ENCODE peak calls at places on chromosomes 7 and 10, in ten cellular contexts. U is effector CD8-positive, alpha-beta T cell; C is activated naive CD4-positive, alpha-beta T cell; H is T-helper 1 cell; O is central memory CD4-positive, alpha-beta T cell; W is NCI-H1694 treated with DMSO at 0.1 percent for 48 hours; K is left lung; J is frontal cortex; M is DMS153; S is iris pigment epithelial cell. T is an unnamed sample.
A peak's percentile ranks its signal among the peaks of the same experiment; 100 is the strongest.

GRCh38 chr10:48470893-48471805 is 133.7 kb downstream of the ARHGAP22 start:
- DNase-seq in U (no peak), C (no peak), H (no peak), O (no peak), W (no peak), K (no peak), J (no peak), M (no peak), S (peak; percentile 19), T (peak; percentile 97)

GRCh38 chr7:71393661-71394060 is 261.7 kb downstream of the GALNT17 start:
- DNase-seq in U (no peak), C (no peak), H (no peak), O (no peak), W (no peak), K (no peak), J (no peak), M (no peak), S (no peak), T (no peak)

GRCh38 chr7:95367606-95368005 is 28.6 kb downstream of the PON3 start:
- DNase-seq in U (no peak), C (no peak), H (no peak), O (no peak), W (no peak), K (no peak), J (no peak), M (peak; percentile 79), S (no peak), T (peak; percentile 81)

GRCh38 chr10:35409094-35409582 is 72.8 kb downstream of the CCNY start:
- DNase-seq in U (no peak), C (no peak), H (no peak), O (no peak), W (peak; percentile 95), K (no peak), J (peak; percentile 64), M (no peak), S (peak; percentile 76), T (peak; percentile 72)

GRCh38 chr7:66779669-66780408 is 39.3 kb downstream of the RABGEF1 start:
- DNase-seq in U (no peak), C (no peak), H (no peak), O (no peak), W (no peak), K (no peak), J (no peak), M (no peak), S (peak; percentile 62), T (peak; percentile 63)

GRCh38 chr10:120455606-120456005 is 1.4 kb upstream of the PLPP4 start:
- DNase-seq in U (no peak), C (no peak), H (no peak), O (no peak), W (no peak), K (no peak), J (no peak), M (no peak), S (no peak), T (no peak)

GRCh38 chr7:159004411-159004810 is 140.3 kb downstream of the VIPR2 start:
- DNase-seq in U (no peak), C (no peak), H (no peak), O (no peak), W (no peak), K (no peak), J (no peak), M (no peak), S (no peak), T (no peak)

GRCh38 chr7:1156782-1157535 is 3.0 kb downstream of the ZFAND2A start:
- DNase-seq in U (no peak), C (no peak), H (no peak), O (no peak), W (no peak), K (no peak), J (no peak), M (no peak), S (peak; percentile 56), T (peak; percentile 47)

GRCh38 chr7:53600296-53600695 is 564.9 kb downstream of the POM121L12 start:
- DNase-seq in U (no peak), C (no peak), H (no peak), O (no peak), W (no peak), K (no peak), J (no peak), M (no peak), S (no peak), T (peak; percentile 58)

GRCh38 chr7:113086431-113086888 is at the start of gene GPR85:
- DNase-seq in U (peak; percentile 1), C (no peak), H (no peak), O (peak; percentile 21), W (peak; percentile 47), K (peak; percentile 53), J (peak; percentile 61), M (peak; percentile 52), S (peak; percentile 63), T (peak; percentile 59)

GRCh38 chr10:69801094-69801433 is 642 bp upstream of the COL13A1 start:
- DNase-seq in U (no peak), C (no peak), H (no peak), O (no peak), W (peak; percentile 11), K (peak; percentile 38), J (no peak), M (no peak), S (peak; percentile 54), T (peak; percentile 61)

GRCh38 chr7:4845740-4846142 is 16.1 kb downstream of the PAPOLB start:
- DNase-seq in U (no peak), C (no peak), H (no peak), O (no peak), W (no peak), K (no peak), J (no peak), M (no peak), S (no peak), T (no peak)

GRCh38 chr7:148222716-148223115 is 367.9 kb upstream of the C7orf33 start:
- DNase-seq in U (no peak), C (no peak), H (no peak), O (no peak), W (no peak), K (no peak), J (no peak), M (no peak), S (no peak), T (no peak)

GRCh38 chr7:69906309-69906995 is 308.2 kb downstream of the AUTS2 start:
- DNase-seq in U (no peak), C (no peak), H (no peak), O (no peak), W (peak; percentile 47), K (no peak), J (no peak), M (no peak), S (no peak), T (no peak)